ENCODE peak calls at places on chromosomes 2 and 18, in six cellular contexts. Q is left lung, I is cardiac fibroblast, Z is hepatocyte, E is choroid plexus epithelial cell, W is AG09309. S is an unnamed sample.
A peak's percentile ranks its signal among the peaks of the same experiment; 100 is the strongest.

GRCh38 chr18:66328280-66328947 is 275.5 kb downstream of the CDH19 start:
- DNase-seq in Z (no peak), Q (no peak), E (no peak), W (no peak), I (no peak), S (no peak)

GRCh38 chr18:2961828-2962227 is 51.1 kb downstream of the LPIN2 start:
- DNase-seq in E (peak; percentile 80), Z (no peak), W (no peak), I (peak; percentile 16), Q (no peak), S (peak; percentile 34)

GRCh38 chr2:108988796-108989713 is at the start of gene EDAR:
- DNase-seq in Q (no peak), Z (peak; percentile 77), I (peak; percentile 16), E (peak; percentile 37), W (no peak), S (peak; percentile 70)

GRCh38 chr2:45024600-45025291 is 15.5 kb upstream of the SIX2 start:
- DNase-seq in W (peak; percentile 76), Q (peak; percentile 63), Z (peak; percentile 48), I (peak; percentile 97), E (peak; percentile 85), S (peak; percentile 89)

GRCh38 chr2:24317491-24317920 is 42.8 kb downstream of the ITSN2 start:
- DNase-seq in E (peak; percentile 21), W (no peak), I (no peak), Q (no peak), Z (no peak), S (no peak)

GRCh38 chr2:3611611-3612010 is 16.7 kb downstream of the COLEC11 start:
- DNase-seq in Z (no peak), Q (no peak), W (no peak), E (no peak), I (no peak), S (no peak)

GRCh38 chr2:205682239-205683021 is at the start of gene NRP2:
- DNase-seq in Q (peak; percentile 89), Z (peak; percentile 93), I (peak; percentile 88), E (peak; percentile 91), W (no peak), S (peak; percentile 93)

GRCh38 chr2:241508240-241508509 is 209 bp downstream of the STK25 start:
- DNase-seq in W (no peak), Z (no peak), Q (no peak), E (no peak), I (no peak), S (no peak)

GRCh38 chr2:172109670-172110421 is 7.1 kb upstream of the DLX2 start:
- DNase-seq in E (no peak), Q (no peak), I (no peak), Z (no peak), W (no peak), S (no peak)

GRCh38 chr2:190334479-190335224 is 8.7 kb upstream of the INPP1 start:
- DNase-seq in I (no peak), Z (peak; percentile 66), Q (no peak), E (no peak), W (no peak), S (no peak)

GRCh38 chr2:43021791-43022500 is 204.5 kb downstream of the ZFP36L2 start:
- DNase-seq in W (no peak), I (no peak), Z (peak; percentile 69), Q (peak; percentile 27), E (no peak), S (no peak)

GRCh38 chr2:77046339-77046738 is 475.8 kb downstream of the LRRTM4 start:
- DNase-seq in Q (no peak), I (no peak), W (no peak), Z (no peak), E (no peak), S (no peak)

GRCh38 chr2:20930928-20931327 is 108.0 kb upstream of the LDAH start:
- DNase-seq in I (peak; percentile 66), W (no peak), Q (no peak), Z (peak; percentile 52), E (peak; percentile 64), S (peak; percentile 15)

GRCh38 chr18:3256693-3257626 is 5.0 kb upstream of the MYL12B start:
- DNase-seq in W (no peak), Q (no peak), E (peak; percentile 82), Z (peak; percentile 39), I (peak; percentile 57), S (peak; percentile 49)

GRCh38 chr2:18465979-18466378 is 94.5 kb downstream of the RDH14 start:
- DNase-seq in I (no peak), E (no peak), W (no peak), Z (no peak), Q (no peak), S (no peak)

GRCh38 chr2:118443596-118443995 is 355.3 kb downstream of the INSIG2 start:
- DNase-seq in W (peak; percentile 23), I (peak; percentile 81), E (peak; percentile 81), Q (no peak), Z (no peak), S (no peak)

GRCh38 chr2:26355038-26355995 is 8.7 kb upstream of the ADGRF3 start:
- DNase-seq in Q (no peak), E (peak; percentile 96), W (peak; percentile 85), I (peak; percentile 93), Z (peak; percentile 71), S (no peak)

GRCh38 chr2:130241041-130241707 is 42.9 kb upstream of the TUBA3E start:
- DNase-seq in Q (no peak), W (no peak), E (peak; percentile 43), Z (peak; percentile 70), I (peak; percentile 41), S (peak; percentile 17)

GRCh38 chr18:28365406-28365805 is 188.5 kb upstream of the CDH2 start:
- DNase-seq in W (no peak), Z (peak; percentile 22), E (peak; percentile 64), I (peak; percentile 74), Q (no peak), S (peak; percentile 40)

GRCh38 chr2:51079945-51080344 is 48.0 kb upstream of the NRXN1 start:
- DNase-seq in Z (no peak), Q (no peak), I (peak; percentile 41), W (no peak), E (no peak), S (no peak)

GRCh38 chr2:21162615-21162878 is 38.8 kb downstream of the TDRD15 start:
- DNase-seq in W (no peak), E (no peak), Z (no peak), I (no peak), Q (no peak), S (no peak)

GRCh38 chr2:168237741-168238140 is 9.7 kb downstream of the STK39 start:
- DNase-seq in I (no peak), Q (no peak), W (no peak), E (no peak), Z (no peak), S (no peak)

GRCh38 chr18:78319934-78320333 is 659.7 kb upstream of the SALL3 start:
- DNase-seq in Q (no peak), Z (no peak), W (no peak), I (no peak), E (no peak), S (no peak)

GRCh38 chr2:14831458-14831857 is 198.9 kb downstream of the LRATD1 start:
- DNase-seq in E (no peak), Q (no peak), W (no peak), I (no peak), Z (no peak), S (no peak)

GRCh38 chr2:100186126-100186525 is 43.7 kb upstream of the AFF3 start:
- DNase-seq in W (no peak), E (no peak), Z (no peak), I (no peak), Q (no peak), S (no peak)

GRCh38 chr2:47070920-47071824 is 83.9 kb downstream of the STPG4 start:
- DNase-seq in I (peak; percentile 94), E (peak; percentile 93), W (peak; percentile 85), Q (peak; percentile 87), Z (no peak), S (no peak)

GRCh38 chr18:54254265-54254758 is 15.0 kb upstream of the POLI start:
- DNase-seq in Q (no peak), E (peak; percentile 97), I (peak; percentile 65), Z (peak; percentile 69), W (no peak), S (peak; percentile 58)

GRCh38 chr18:41906528-41907256 is 48.3 kb upstream of the PIK3C3 start:
- DNase-seq in I (peak; percentile 71), E (peak; percentile 78), Q (no peak), W (peak; percentile 29), Z (peak; percentile 46), S (peak; percentile 54)

DNA sequence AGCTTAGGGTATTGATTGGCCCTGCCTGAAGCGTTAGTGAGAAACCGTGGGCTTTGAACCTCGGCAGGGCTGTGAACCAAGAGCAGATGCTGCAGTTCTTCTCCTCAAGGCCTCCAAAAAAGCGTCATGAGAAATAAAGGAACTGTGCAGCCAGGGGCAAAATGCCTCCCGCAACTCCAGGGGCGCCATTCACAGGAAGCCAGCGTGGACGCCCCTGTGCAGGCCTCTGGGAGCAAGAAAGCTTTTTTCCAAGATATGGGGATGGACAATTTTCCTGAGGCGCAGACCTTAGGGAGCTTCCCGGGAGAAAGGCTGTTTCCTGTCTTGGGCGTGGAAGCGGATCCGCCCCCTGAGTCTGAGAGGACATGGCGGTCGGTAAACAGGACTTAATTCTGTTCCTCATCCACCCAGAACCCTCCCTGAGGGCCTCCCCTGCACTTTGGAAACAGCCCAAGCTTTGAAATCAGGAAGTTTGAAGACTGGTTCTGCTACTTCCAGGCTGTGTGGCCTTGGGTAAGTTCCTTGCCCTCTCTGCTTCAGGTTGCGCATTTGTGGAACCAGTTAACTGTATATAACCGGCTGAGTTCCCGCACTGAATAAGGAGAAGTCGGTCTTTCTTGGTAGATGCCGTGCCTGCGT is 29.6 kb upstream of the CABLES1 start:
- DNase-seq in Q (no peak), W (no peak), Z (no peak), E (no peak), I (no peak), S (no peak)
- H3K4me3 ChIP-seq in Q (no peak overlapping the region), W (no peak overlapping the region), Z (no peak overlapping the region), E (no peak overlapping the region), I (no peak overlapping the region), S (no peak overlapping the region)

GRCh38 chr18:48031011-48031480 is 100.6 kb upstream of the SMAD2 start:
- DNase-seq in Q (peak; percentile 47), I (peak; percentile 73), Z (peak; percentile 84), W (no peak), E (peak; percentile 78), S (peak; percentile 73)
- TF ChIP-seq CTCF in Q (peak; percentile 71), I (peak; percentile 82), Z (peak; percentile 85), W (peak; percentile 75), E (peak; percentile 90), S (peak; percentile 87)

GRCh38 chr18:63180971-63181376 is 138.6 kb downstream of the BCL2 start:
- DNase-seq in E (no peak), Z (no peak), Q (no peak), W (no peak), I (no peak), S (no peak)
- H3K4me3 ChIP-seq in E (no peak overlapping the region), Z (no peak overlapping the region), Q (no peak overlapping the region), W (no peak overlapping the region), I (no peak overlapping the region), S (no peak overlapping the region)

GRCh38 chr2:29105375-29105774 is 9.8 kb upstream of the CLIP4 start:
- DNase-seq in Z (no peak), W (no peak), I (no peak), E (no peak), Q (no peak), S (no peak)
- TF ChIP-seq CTCF in Z (no peak), W (peak; percentile 7), I (no peak), E (no peak), Q (no peak), S (no peak)